ENCODE peak calls at places on chromosomes 6 and 20, in seven cellular contexts. R, Q, Y, E, O, V and U are unnamed samples.

GRCh38 chr6:106475280-106475679 is 114.8 kb downstream of the CRYBG1 start:
- DNase-seq in R (no peak), E (no peak), Y (no peak), O (peak), V (peak), Q (no peak), U (no peak)

GRCh38 chr20:41048475-41049242 is 20.0 kb downstream of the TOP1 start:
- DNase-seq in O (no peak), Y (no peak), V (no peak), Q (no peak), R (no peak), E (no peak), U (peak)

GRCh38 chr20:62485062-62485700 is 9.4 kb upstream of the GATA5 start:
- DNase-seq in O (peak), V (no peak), E (no peak), R (no peak), Q (peak), Y (no peak), U (no peak)

GRCh38 chr6:21593927-21594421 is 423 bp downstream of the SOX4 start:
- DNase-seq in R (no peak), O (peak), Q (no peak), V (peak), E (peak), Y (peak), U (no peak)

GRCh38 chr20:25061103-25061799 is 3.3 kb upstream of the ACSS1 start:
- DNase-seq in V (no peak), Y (no peak), E (no peak), R (no peak), Q (no peak), O (no peak), U (no peak)

GRCh38 chr6:21135484-21136005 is 458.0 kb upstream of the SOX4 start:
- DNase-seq in Y (no peak), R (no peak), V (no peak), O (no peak), Q (no peak), E (no peak), U (no peak)

GRCh38 chr6:46465294-46466165 is 25.7 kb downstream of the RCAN2 start:
- DNase-seq in O (peak), V (peak), R (no peak), Q (no peak), E (no peak), Y (no peak), U (no peak)

GRCh38 chr6:150245148-150245547 is 102.3 kb downstream of the PPP1R14C start:
- DNase-seq in O (no peak), Y (peak), Q (no peak), R (no peak), V (no peak), E (no peak), U (no peak)

GRCh38 chr6:130602151-130602770 is 224.9 kb upstream of the SMLR1 start:
- DNase-seq in O (peak), R (no peak), Y (peak), E (no peak), Q (no peak), V (peak), U (no peak)

GRCh38 chr6:15131234-15132195 is 114.4 kb upstream of the JARID2 start:
- DNase-seq in Q (no peak), O (no peak), R (no peak), Y (no peak), V (peak), E (no peak), U (no peak)

GRCh38 chr6:38283734-38284362 is 355.9 kb downstream of the BTBD9 start:
- DNase-seq in Y (peak), E (no peak), V (peak), R (no peak), Q (no peak), O (peak), U (no peak)

GRCh38 chr6:3561745-3562144 is 104.9 kb upstream of the SLC22A23 start:
- DNase-seq in V (peak), O (peak), Y (no peak), Q (no peak), E (no peak), R (no peak), U (no peak)

GRCh38 chr20:4966826-4967751 is 34.2 kb downstream of the SLC23A2 start:
- DNase-seq in Y (no peak), V (no peak), O (no peak), Q (no peak), R (no peak), E (no peak), U (no peak)

GRCh38 chr20:9400371-9401025 is 113.9 kb upstream of the LAMP5 start:
- DNase-seq in Y (peak), V (no peak), Q (no peak), O (peak), R (no peak), E (no peak), U (no peak)

GRCh38 chr20:2208897-2209296 is 86.9 kb upstream of the TGM3 start:
- DNase-seq in O (no peak), E (no peak), R (no peak), V (no peak), Q (no peak), Y (no peak), U (no peak)

GRCh38 chr6:143128346-143129015 is 67.8 kb downstream of the AIG1 start:
- DNase-seq in E (no peak), V (no peak), R (no peak), O (no peak), Q (no peak), Y (no peak), U (no peak)

GRCh38 chr6:28597217-28597835 is 71.6 kb downstream of the GPX5 start:
- DNase-seq in Y (peak), R (no peak), O (peak), Q (no peak), V (peak), E (no peak), U (no peak)

GRCh38 chr20:36866164-36866563 is 9.8 kb upstream of the TLDC2 start:
- DNase-seq in E (no peak), V (no peak), Y (no peak), Q (no peak), R (no peak), O (no peak), U (no peak)

GRCh38 chr6:167337675-167338449 is 13.0 kb downstream of the TTLL2 start:
- DNase-seq in R (no peak), Q (no peak), V (no peak), Y (no peak), E (no peak), O (no peak), U (no peak)

GRCh38 chr20:40678286-40678835 is 10.7 kb downstream of the MAFB start:
- DNase-seq in Y (no peak), Q (no peak), R (no peak), V (no peak), E (no peak), O (no peak), U (no peak)

GRCh38 chr6:166742981-166743380 is 115.9 kb upstream of the RPS6KA2 start:
- DNase-seq in V (no peak), E (no peak), Y (no peak), R (no peak), O (no peak), Q (no peak), U (no peak)

GRCh38 chr20:14333734-14334133 is 3.7 kb downstream of the FLRT3 start:
- DNase-seq in Y (no peak), E (no peak), R (no peak), V (no peak), O (no peak), Q (no peak), U (no peak)

GRCh38 chr20:33392016-33392415 is 9.3 kb downstream of the CDK5RAP1 start:
- DNase-seq in R (no peak), V (peak), Q (no peak), Y (peak), O (peak), E (no peak), U (no peak)

GRCh38 chr6:6515691-6516607 is 72.6 kb upstream of the LY86 start:
- DNase-seq in E (peak), V (no peak), Q (no peak), R (no peak), Y (no peak), O (no peak), U (peak)

GRCh38 chr6:45663181-45664180 is 285.7 kb upstream of the SUPT3H start:
- DNase-seq in O (peak), V (no peak), Q (peak), R (no peak), E (peak), Y (no peak), U (peak)